ENCODE peak calls at places on chromosomes 6 and 20, in four cellular contexts. U, L, D and O are unnamed samples.
A peak's percentile ranks its signal among the peaks of the same experiment; 100 is the strongest.

GRCh38 chr6:89944826-89945407 is 50.6 kb downstream of the GJA10 start:
- DNase-seq in U (no peak), L (no peak), D (peak; percentile 42), O (no peak)

GRCh38 chr20:41425180-41425884 is 58.7 kb upstream of the EMILIN3 start:
- DNase-seq in U (no peak), L (no peak), D (peak; percentile 34), O (peak; percentile 92)

GRCh38 chr6:154888896-154889295 is 106.2 kb upstream of the TIAM2 start:
- DNase-seq in U (no peak), L (no peak), D (no peak), O (no peak)

GRCh38 chr6:90677440-90677839 is 90.6 kb upstream of the MAP3K7 start:
- DNase-seq in U (no peak), L (no peak), D (no peak), O (no peak)

GRCh38 chr6:28807682-28808280 is 116.0 kb downstream of the TRIM27 start:
- DNase-seq in U (no peak), L (peak; percentile 48), D (peak; percentile 69), O (peak; percentile 58)

GRCh38 chr6:72246926-72247325 is 360.6 kb downstream of the RIMS1 start:
- DNase-seq in U (no peak), L (no peak), D (peak; percentile 3), O (no peak)

GRCh38 chr6:81246200-81246599 is 506.3 kb downstream of the TENT5A start:
- DNase-seq in U (no peak), L (no peak), D (no peak), O (no peak)

GRCh38 chr6:356828-357251 is 34.7 kb upstream of the IRF4 start:
- DNase-seq in U (no peak), L (no peak), D (no peak), O (no peak)

GRCh38 chr6:136594671-136595070 is 44.4 kb upstream of the MAP7 start:
- DNase-seq in U (no peak), L (no peak), D (no peak), O (no peak)